ENCODE peak calls at places on chromosomes 4 and X, in four cellular contexts. M, L, X and O are unnamed samples.

GRCh38 chr4:185238261-185238681 is 28.9 kb downstream of the SNX25 start:
- DNase-seq in M (no peak), L (no peak), X (no peak), O (peak)

GRCh38 chr4:24794916-24795665 is at the start of gene SOD3:
- DNase-seq in M (peak), L (no peak), X (peak), O (peak)

GRCh38 chr4:168633474-168633873 is 136.6 kb downstream of the PALLD start:
- DNase-seq in M (no peak), L (no peak), X (no peak), O (no peak)

GRCh38 chr4:110998308-110998707 is 375.4 kb upstream of the PITX2 start:
- DNase-seq in M (no peak), L (no peak), X (no peak), O (no peak)

GRCh38 chr4:116632269-116632668 is 453.1 kb downstream of the TRAM1L1 start:
- DNase-seq in M (no peak), L (no peak), X (no peak), O (no peak)

GRCh38 chr4:168637872-168638756 is 141.3 kb downstream of the PALLD start:
- DNase-seq in M (no peak), L (no peak), X (no peak), O (peak)

GRCh38 chr4:16192631-16193483 is 33.4 kb downstream of the TAPT1 start:
- DNase-seq in M (no peak), L (no peak), X (no peak), O (peak)

GRCh38 chr4:31034550-31034949 is 314.4 kb downstream of the PCDH7 start:
- DNase-seq in M (no peak), L (no peak), X (no peak), O (no peak)

GRCh38 chr4:47340914-47341313 is 122.6 kb downstream of the COMMD8 start:
- DNase-seq in M (no peak), L (no peak), X (no peak), O (no peak)

GRCh38 chr4:32133734-32134133 is 1413.6 kb downstream of the PCDH7 start:
- DNase-seq in M (no peak), L (no peak), X (no peak), O (no peak)

GRCh38 chr4:885353-885752 is 46.8 kb downstream of the GAK start:
- DNase-seq in M (no peak), L (no peak), X (no peak), O (no peak)

GRCh38 chr4:125060376-125060775 is 254.4 kb upstream of the FAT4 start:
- DNase-seq in M (no peak), L (no peak), X (no peak), O (no peak)

GRCh38 chrX:29478336-29479069 is 736.9 kb upstream of the MAGEB2 start:
- DNase-seq in M (no peak), L (no peak), X (peak), O (peak)

GRCh38 chr4:16205298-16206164 is 20.7 kb downstream of the TAPT1 start:
- DNase-seq in M (no peak), L (no peak), X (no peak), O (no peak)

GRCh38 chrX:65643046-65643785 is 24.2 kb upstream of the MSN start:
- DNase-seq in M (no peak), L (no peak), X (peak), O (peak)

GRCh38 chr4:17561195-17561909 is 15.6 kb upstream of the LAP3 start:
- DNase-seq in M (no peak), L (no peak), X (no peak), O (peak)

DNA sequence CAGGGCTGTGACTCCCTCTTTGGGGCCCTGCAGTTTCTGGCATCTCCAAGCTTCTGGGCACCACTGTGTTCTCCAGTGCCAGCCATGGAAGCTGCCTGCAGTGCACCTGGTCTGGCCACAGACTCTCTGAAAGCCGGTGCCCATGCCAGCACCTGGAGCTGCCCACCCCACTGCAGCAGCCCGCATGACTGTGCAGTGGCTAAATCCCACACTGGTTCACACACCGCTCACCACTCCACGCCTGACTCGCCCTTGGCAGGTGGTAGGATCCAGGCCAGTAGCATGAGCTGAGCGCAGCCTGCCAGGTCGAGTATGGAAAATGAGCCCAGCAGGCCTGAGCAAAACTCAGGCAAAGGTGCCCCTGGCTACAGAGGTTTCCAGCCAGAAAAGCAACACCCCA is 72.8 kb upstream of the INTU start:
- DNase-seq in M (no peak), L (no peak), X (no peak), O (no peak)
- TF ChIP-seq CTCF in M (no peak), L (no peak), X (no peak), O (no peak)

GRCh38 chrX:53441531-53442321 is 7.6 kb upstream of the HSD17B10 start:
- DNase-seq in M (peak), L (peak), X (peak), O (peak)

GRCh38 chrX:53438174-53438831 is 4.1 kb upstream of the HSD17B10 start:
- DNase-seq in M (no peak), L (no peak), X (no peak), O (no peak)

GRCh38 chrX:53438832-53439230 is 4.7 kb upstream of the HSD17B10 start:
- DNase-seq in M (no peak), L (no peak), X (no peak), O (no peak)

GRCh38 chrX:53440631-53441517 is 6.7 kb upstream of the HSD17B10 start:
- DNase-seq in M (peak), L (peak), X (peak), O (peak)

GRCh38 chrX:53440101-53440500 is 5.9 kb upstream of the HSD17B10 start:
- DNase-seq in M (no peak), L (no peak), X (no peak), O (no peak)
- H3K4me3 ChIP-seq in M (peak), L (peak), X (no peak), O (peak)

GRCh38 chr4:86840858-86841257 is 8.3 kb downstream of the SLC10A6 start:
- DNase-seq in M (no peak), L (no peak), X (no peak), O (no peak)
- TF ChIP-seq CTCF in M (no peak), L (no peak), X (no peak), O (no peak)

GRCh38 chrX:150547511-150548115 is 20.8 kb upstream of the MTM1 start:
- DNase-seq in M (peak), L (no peak), X (peak), O (peak)

GRCh38 chrX:150546711-150547153 is 21.7 kb upstream of the MTM1 start:
- DNase-seq in M (no peak), L (no peak), X (no peak), O (no peak)

GRCh38 chrX:150548684-150549083 is 19.7 kb upstream of the MTM1 start:
- DNase-seq in M (no peak), L (no peak), X (no peak), O (peak)

GRCh38 chrX:150544835-150545790 is 23.3 kb upstream of the MTM1 start:
- DNase-seq in M (no peak), L (no peak), X (no peak), O (no peak)

DNA sequence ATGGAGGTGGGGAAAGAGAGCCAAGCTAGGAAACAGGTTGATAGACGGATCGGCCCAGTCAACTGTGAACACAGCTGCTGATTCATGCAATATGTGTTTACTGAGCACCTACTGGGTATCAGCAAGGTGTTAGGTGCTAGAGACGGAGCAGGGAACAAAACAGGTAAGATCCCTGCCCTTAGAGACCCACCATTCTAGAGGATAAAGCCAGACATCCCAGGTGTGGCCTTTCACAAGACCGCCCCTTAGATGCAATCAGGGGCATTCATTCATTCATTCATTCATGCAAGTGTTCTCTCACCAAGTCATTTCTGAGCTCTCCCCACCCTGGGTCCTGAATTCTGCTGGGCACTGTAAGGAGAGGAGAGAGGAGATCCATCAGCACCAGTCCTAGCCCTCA is 20.2 kb upstream of the MTM1 start:
- DNase-seq in M (no peak), L (no peak), X (no peak), O (no peak)
- H3K4me3 ChIP-seq in M (peak), L (no peak), X (no peak), O (no peak)

GRCh38 chr4:102094474-102094873 is 250.8 kb downstream of the SLC39A8 start:
- DNase-seq in M (no peak), L (no peak), X (no peak), O (no peak)

GRCh38 chr4:102091656-102092055 is 253.6 kb downstream of the SLC39A8 start:
- DNase-seq in M (no peak), L (no peak), X (no peak), O (no peak)

DNA sequence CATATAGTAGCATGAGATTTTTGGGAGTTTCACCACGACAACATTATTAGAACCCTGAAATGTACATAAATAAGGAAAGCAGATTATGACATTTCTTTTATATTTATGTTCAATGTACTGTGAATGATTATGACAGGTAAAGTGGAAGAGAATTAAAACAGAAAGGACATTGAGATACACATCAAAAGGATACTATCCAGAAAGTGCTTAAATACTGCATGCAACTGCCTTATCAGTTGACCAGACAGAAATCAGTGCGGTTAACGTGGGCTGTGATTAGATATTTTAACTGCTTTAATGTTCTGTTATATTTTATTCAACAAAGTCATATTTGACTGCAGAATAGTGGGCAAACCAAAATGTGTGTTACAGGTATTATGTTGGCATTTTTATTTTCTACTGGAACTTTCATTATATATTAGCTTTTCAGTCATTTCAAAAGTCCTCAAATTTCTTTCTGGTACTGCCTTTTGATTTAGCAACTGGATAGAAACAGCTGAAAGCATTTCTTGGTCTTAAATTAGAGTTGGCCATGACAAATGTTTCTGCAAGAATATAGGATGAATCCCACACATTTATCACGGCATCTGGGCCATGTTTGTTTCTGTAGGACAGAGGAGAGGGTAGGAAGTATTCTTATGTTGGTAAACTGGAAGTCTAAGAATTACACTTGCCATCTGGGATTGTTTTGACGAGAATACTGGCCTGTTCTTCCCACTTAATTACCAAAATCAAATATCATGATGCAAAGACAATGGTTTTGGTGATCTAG is 255.2 kb downstream of the SLC39A8 start:
- DNase-seq in M (no peak), L (no peak), X (no peak), O (no peak)
- TF ChIP-seq CTCF in M (no peak), L (no peak), X (no peak), O (no peak)

GRCh38 chrX:17527135-17527701 is 152.2 kb downstream of the NHS start:
- DNase-seq in M (peak), L (peak), X (peak), O (no peak)

GRCh38 chrX:17527932-17528331 is 152.9 kb downstream of the NHS start:
- DNase-seq in M (no peak), L (peak), X (peak), O (no peak)

GRCh38 chrX:17525266-17525665 is 150.3 kb downstream of the NHS start:
- DNase-seq in M (no peak), L (no peak), X (no peak), O (peak)

GRCh38 chrX:17529349-17529748 is 154.3 kb downstream of the NHS start:
- DNase-seq in M (no peak), L (no peak), X (no peak), O (no peak)

DNA sequence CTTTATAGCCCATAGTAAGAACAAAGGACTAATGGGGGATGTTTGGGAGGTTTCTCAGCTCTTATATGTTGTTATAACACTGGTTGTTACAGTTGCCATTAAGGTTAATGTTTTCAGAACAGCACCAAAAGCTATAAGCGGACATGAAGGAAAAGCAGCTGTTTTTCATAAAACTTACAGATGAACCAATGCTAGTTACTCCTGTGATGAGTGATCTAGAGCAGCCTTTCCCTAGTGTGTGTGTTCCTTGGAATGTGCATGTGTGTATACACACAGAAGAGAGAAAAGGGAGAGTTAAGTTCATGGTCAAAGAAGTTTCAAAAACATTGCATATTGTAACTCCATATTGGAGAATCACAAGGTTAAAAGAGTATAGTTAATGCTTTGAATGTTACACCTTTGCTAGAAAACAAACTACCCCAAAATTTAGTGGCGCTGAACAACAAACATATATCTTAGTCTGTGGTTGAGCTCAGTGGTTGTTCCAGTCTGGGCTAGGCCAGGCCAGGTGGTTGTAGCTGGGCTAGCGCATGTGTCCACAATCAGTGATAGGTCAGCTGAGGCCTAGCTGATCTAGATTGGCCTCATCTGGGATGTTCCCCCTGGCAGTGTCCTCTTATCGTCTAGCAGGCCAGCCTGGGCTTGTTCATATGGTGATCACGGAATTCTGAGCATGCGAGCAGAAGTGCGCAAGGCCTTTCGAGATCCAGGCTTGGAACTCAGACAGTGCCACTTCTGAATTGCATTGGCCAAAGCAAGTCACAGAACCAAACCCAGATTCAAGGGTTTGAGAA is 151.0 kb downstream of the NHS start:
- DNase-seq in M (no peak), L (no peak), X (no peak), O (peak)
- H3K4me3 ChIP-seq in M (no peak), L (no peak), X (no peak), O (no peak)

GRCh38 chr4:99946346-99947189 is at the start of gene DNAJB14:
- DNase-seq in M (peak), L (peak), X (peak), O (peak)
- TF ChIP-seq CTCF in M (peak), L (no peak), X (no peak), O (no peak)

GRCh38 chrX:2691543-2692220 is 587 bp downstream of the CD99 start:
- DNase-seq in M (peak), L (no peak), X (peak), O (peak)

GRCh38 chrX:2693123-2693438 is 2.0 kb downstream of the CD99 start:
- DNase-seq in M (peak), L (no peak), X (no peak), O (no peak)

GRCh38 chrX:2690856-2691542 is at the start of gene CD99:
- DNase-seq in M (peak), L (peak), X (peak), O (peak)

GRCh38 chrX:2692221-2693122 is 1.4 kb downstream of the CD99 start:
- DNase-seq in M (peak), L (no peak), X (no peak), O (peak)

GRCh38 chrX:2689773-2690666 is 1.1 kb upstream of the CD99 start:
- DNase-seq in M (no peak), L (no peak), X (peak), O (no peak)
- H3K4me3 ChIP-seq in M (peak), L (no peak), X (no peak), O (peak)

GRCh38 chrX:31929366-31929765 is 857.5 kb upstream of the FTHL17 start:
- DNase-seq in M (no peak), L (no peak), X (no peak), O (no peak)
- TF ChIP-seq CTCF in M (no peak), L (no peak), X (no peak), O (no peak)